ENCODE peak calls at places on chromosome 4, in eight cellular contexts. O, A, J, R, N, Y, G and I are unnamed samples.

GRCh38 chr4:59223292-59223941 is 1976.7 kb upstream of the ADGRL3 start:
- DNase-seq in O (no peak), R (no peak), A (no peak), Y (no peak), J (no peak), G (no peak), N (no peak), I (no peak)

GRCh38 chr4:20444599-20445337 is 193.1 kb downstream of the SLIT2 start:
- DNase-seq in Y (no peak), R (no peak), A (no peak), O (no peak), N (no peak), G (no peak), J (no peak), I (no peak)

GRCh38 chr4:187309456-187309855 is 585.8 kb upstream of the FAT1 start:
- DNase-seq in O (no peak), G (no peak), R (no peak), J (no peak), A (no peak), N (no peak), Y (no peak), I (no peak)

GRCh38 chr4:156336516-156336915 is 382.9 kb upstream of the CTSO start:
- DNase-seq in J (no peak), O (no peak), G (no peak), A (no peak), Y (no peak), N (no peak), R (no peak), I (no peak)

GRCh38 chr4:48699470-48699869 is 80.6 kb downstream of the FRYL start:
- DNase-seq in J (no peak), N (no peak), Y (no peak), G (no peak), O (no peak), R (peak; percentile 21), A (no peak), I (no peak)

GRCh38 chr4:137367608-137368007 is 164.7 kb downstream of the PCDH18 start:
- DNase-seq in N (no peak), A (no peak), Y (no peak), J (no peak), G (no peak), O (no peak), R (no peak), I (no peak)

GRCh38 chr4:149512489-149512888 is 303.2 kb downstream of the IQCM start:
- DNase-seq in R (no peak), J (no peak), G (no peak), Y (no peak), N (no peak), A (no peak), O (no peak), I (no peak)

GRCh38 chr4:26131711-26132110 is 189.1 kb upstream of the RBPJ start:
- DNase-seq in G (no peak), J (no peak), Y (peak; percentile 54), N (peak; percentile 57), O (no peak), A (peak; percentile 22), R (no peak), I (no peak)

GRCh38 chr4:168666531-168666930 is 169.7 kb downstream of the PALLD start:
- DNase-seq in N (no peak), A (no peak), O (no peak), R (no peak), G (no peak), J (peak; percentile 24), Y (no peak), I (no peak)

GRCh38 chr4:124455671-124456070 is 256.9 kb downstream of the ANKRD50 start:
- DNase-seq in G (no peak), Y (no peak), A (no peak), N (no peak), J (no peak), O (no peak), R (no peak), I (no peak)

GRCh38 chr4:159232465-159233106 is 129.7 kb downstream of the RAPGEF2 start:
- DNase-seq in Y (no peak), G (no peak), O (no peak), R (no peak), A (no peak), J (no peak), N (no peak), I (no peak)

GRCh38 chr4:85274955-85275354 is 200.0 kb upstream of the ARHGAP24 start:
- DNase-seq in A (no peak), Y (no peak), R (no peak), N (no peak), O (no peak), G (no peak), J (no peak), I (no peak)

GRCh38 chr4:7887415-7887814 is 52.2 kb downstream of the AFAP1 start:
- DNase-seq in Y (no peak), R (no peak), G (no peak), O (no peak), A (no peak), J (no peak), N (no peak), I (no peak)

GRCh38 chr4:52051213-52051614 is at the start of gene SPATA18:
- DNase-seq in G (no peak), N (peak; percentile 11), Y (no peak), J (peak; percentile 68), R (peak; percentile 71), A (no peak), O (no peak), I (peak; percentile 48)